ENCODE peak calls at places on chromosomes 3 and 15, in seven cellular contexts. One of them, this sample, is unnamed. For H3K36me3 and H3K4me1, the result is how much of the 10 kb centered on the place peaks cover.

GRCh38 chr3:187025656-187026320 is 95.5 kb downstream of the ST6GAL1 start:
- DNase-seq in spleen: no peak
- DNase-seq in IMR-90: no peak
- DNase-seq in pancreas: no peak
- DNase-seq in CD4-positive, alpha-beta memory T cell: peak
- DNase-seq in CD8-positive, alpha-beta memory T cell: no peak
- DNase-seq in endothelial cell of umbilical vein: no peak
- DNase-seq in this sample: no peak

GRCh38 chr3:52880474-52880873 is 16.9 kb downstream of the STIMATE start:
- DNase-seq in spleen: no peak
- DNase-seq in IMR-90: no peak
- DNase-seq in pancreas: no peak
- DNase-seq in CD4-positive, alpha-beta memory T cell: no peak
- DNase-seq in CD8-positive, alpha-beta memory T cell: no peak
- DNase-seq in endothelial cell of umbilical vein: no peak
- DNase-seq in this sample: no peak

GRCh38 chr15:70245932-70246622 is 148.4 kb upstream of the TLE3 start:
- DNase-seq in spleen: peak
- DNase-seq in IMR-90: peak
- DNase-seq in pancreas: peak
- DNase-seq in CD4-positive, alpha-beta memory T cell: no peak
- DNase-seq in CD8-positive, alpha-beta memory T cell: no peak
- DNase-seq in endothelial cell of umbilical vein: no peak
- DNase-seq in this sample: peak

GRCh38 chr3:175059788-175060187 is 200.7 kb downstream of the NAALADL2 start:
- DNase-seq in spleen: no peak
- DNase-seq in IMR-90: no peak
- DNase-seq in pancreas: no peak
- DNase-seq in CD4-positive, alpha-beta memory T cell: no peak
- DNase-seq in CD8-positive, alpha-beta memory T cell: no peak
- DNase-seq in endothelial cell of umbilical vein: no peak
- DNase-seq in this sample: no peak

GRCh38 chr3:144429719-144430121 is 458.1 kb downstream of the DIPK2A start:
- DNase-seq in spleen: no peak
- DNase-seq in IMR-90: no peak
- DNase-seq in pancreas: no peak
- DNase-seq in CD4-positive, alpha-beta memory T cell: no peak
- DNase-seq in CD8-positive, alpha-beta memory T cell: no peak
- DNase-seq in endothelial cell of umbilical vein: no peak
- DNase-seq in this sample: no peak

GRCh38 chr3:161212892-161213291 is 8.2 kb upstream of the NMD3 start:
- DNase-seq in spleen: no peak
- DNase-seq in IMR-90: no peak
- DNase-seq in pancreas: no peak
- DNase-seq in CD4-positive, alpha-beta memory T cell: no peak
- DNase-seq in CD8-positive, alpha-beta memory T cell: no peak
- DNase-seq in endothelial cell of umbilical vein: no peak
- DNase-seq in this sample: no peak

GRCh38 chr3:34865350-34865749 is 774.0 kb upstream of the ARPP21 start:
- DNase-seq in spleen: no peak
- DNase-seq in IMR-90: no peak
- DNase-seq in pancreas: no peak
- DNase-seq in CD4-positive, alpha-beta memory T cell: no peak
- DNase-seq in CD8-positive, alpha-beta memory T cell: no peak
- DNase-seq in endothelial cell of umbilical vein: no peak
- DNase-seq in this sample: no peak

GRCh38 chr3:7876741-7877297 is 624.8 kb upstream of the LMCD1 start:
- DNase-seq in spleen: no peak
- DNase-seq in IMR-90: no peak
- DNase-seq in pancreas: no peak
- DNase-seq in CD4-positive, alpha-beta memory T cell: peak
- DNase-seq in CD8-positive, alpha-beta memory T cell: peak
- DNase-seq in endothelial cell of umbilical vein: peak
- DNase-seq in this sample: no peak

GRCh38 chr3:62653806-62654205 is 221.4 kb downstream of the CADPS start:
- DNase-seq in spleen: no peak
- DNase-seq in IMR-90: no peak
- DNase-seq in pancreas: no peak
- DNase-seq in CD4-positive, alpha-beta memory T cell: no peak
- DNase-seq in CD8-positive, alpha-beta memory T cell: no peak
- DNase-seq in endothelial cell of umbilical vein: no peak
- DNase-seq in this sample: no peak

GRCh38 chr15:63600001-63600645 is 2.9 kb downstream of the FBXL22 start:
- DNase-seq in spleen: no peak
- DNase-seq in IMR-90: no peak
- DNase-seq in pancreas: peak
- DNase-seq in CD4-positive, alpha-beta memory T cell: peak
- DNase-seq in CD8-positive, alpha-beta memory T cell: no peak
- DNase-seq in endothelial cell of umbilical vein: no peak
- DNase-seq in this sample: peak

GRCh38 chr3:160473978-160474377 is 24.4 kb upstream of the TRIM59 start:
- DNase-seq in spleen: no peak
- DNase-seq in IMR-90: peak
- DNase-seq in pancreas: no peak
- DNase-seq in CD4-positive, alpha-beta memory T cell: no peak
- DNase-seq in CD8-positive, alpha-beta memory T cell: no peak
- DNase-seq in endothelial cell of umbilical vein: no peak
- DNase-seq in this sample: no peak

GRCh38 chr3:148307443-148307843 is 390.3 kb upstream of the AGTR1 start:
- DNase-seq in spleen: no peak
- DNase-seq in IMR-90: no peak
- DNase-seq in pancreas: no peak
- DNase-seq in CD4-positive, alpha-beta memory T cell: no peak
- DNase-seq in CD8-positive, alpha-beta memory T cell: no peak
- DNase-seq in endothelial cell of umbilical vein: no peak
- DNase-seq in this sample: no peak

GRCh38 chr3:48247401-48247807 is 6.5 kb downstream of the ZNF589 start:
- DNase-seq in spleen: no peak
- DNase-seq in IMR-90: no peak
- DNase-seq in pancreas: no peak
- DNase-seq in CD4-positive, alpha-beta memory T cell: no peak
- DNase-seq in CD8-positive, alpha-beta memory T cell: no peak
- DNase-seq in endothelial cell of umbilical vein: peak
- DNase-seq in this sample: no peak

GRCh38 chr15:53671545-53671944 is 87.9 kb downstream of the WDR72 start:
- DNase-seq in spleen: no peak
- DNase-seq in IMR-90: no peak
- DNase-seq in pancreas: no peak
- DNase-seq in CD4-positive, alpha-beta memory T cell: no peak
- DNase-seq in CD8-positive, alpha-beta memory T cell: no peak
- DNase-seq in endothelial cell of umbilical vein: no peak
- DNase-seq in this sample: no peak

GRCh38 chr3:61052855-61053254 is 198.4 kb downstream of the FHIT start:
- DNase-seq in spleen: no peak
- DNase-seq in IMR-90: no peak
- DNase-seq in pancreas: no peak
- DNase-seq in CD4-positive, alpha-beta memory T cell: no peak
- DNase-seq in CD8-positive, alpha-beta memory T cell: no peak
- DNase-seq in endothelial cell of umbilical vein: no peak
- DNase-seq in this sample: no peak

GRCh38 chr3:190597291-190597690 is 83.4 kb downstream of the IL1RAP start:
- DNase-seq in spleen: no peak
- DNase-seq in IMR-90: no peak
- DNase-seq in pancreas: no peak
- DNase-seq in CD4-positive, alpha-beta memory T cell: no peak
- DNase-seq in CD8-positive, alpha-beta memory T cell: no peak
- DNase-seq in endothelial cell of umbilical vein: no peak
- DNase-seq in this sample: no peak

GRCh38 chr15:38589502-38589901 is 24.9 kb upstream of the RASGRP1 start:
- DNase-seq in spleen: no peak
- DNase-seq in IMR-90: peak
- DNase-seq in pancreas: no peak
- DNase-seq in CD4-positive, alpha-beta memory T cell: no peak
- DNase-seq in CD8-positive, alpha-beta memory T cell: no peak
- DNase-seq in endothelial cell of umbilical vein: no peak
- DNase-seq in this sample: no peak

GRCh38 chr3:109382573-109382972 is 45.2 kb upstream of the DPPA4 start:
- DNase-seq in spleen: no peak
- DNase-seq in IMR-90: no peak
- DNase-seq in pancreas: no peak
- DNase-seq in CD4-positive, alpha-beta memory T cell: no peak
- DNase-seq in CD8-positive, alpha-beta memory T cell: no peak
- DNase-seq in endothelial cell of umbilical vein: no peak
- DNase-seq in this sample: no peak

GRCh38 chr3:12479919-12480425 is 4.3 kb upstream of the TSEN2 start:
- DNase-seq in spleen: no peak
- DNase-seq in IMR-90: peak
- DNase-seq in pancreas: no peak
- DNase-seq in CD4-positive, alpha-beta memory T cell: peak
- DNase-seq in CD8-positive, alpha-beta memory T cell: peak
- DNase-seq in endothelial cell of umbilical vein: peak
- DNase-seq in this sample: no peak

GRCh38 chr15:26771168-26771916 is 1.5 kb downstream of the GABRB3 start:
- DNase-seq in spleen: no peak
- DNase-seq in IMR-90: no peak
- DNase-seq in pancreas: peak
- DNase-seq in CD4-positive, alpha-beta memory T cell: no peak
- DNase-seq in CD8-positive, alpha-beta memory T cell: no peak
- DNase-seq in endothelial cell of umbilical vein: no peak
- DNase-seq in this sample: peak
- H3K4me3 ChIP-seq in spleen: peak
- H3K4me3 ChIP-seq in IMR-90: no peak
- H3K4me3 ChIP-seq in pancreas: no peak
- H3K4me3 ChIP-seq in CD4-positive, alpha-beta memory T cell: no peak
- H3K4me3 ChIP-seq in CD8-positive, alpha-beta memory T cell: no peak
- H3K4me3 ChIP-seq in endothelial cell of umbilical vein: no peak
- H3K4me3 ChIP-seq in this sample: peak

DNA sequence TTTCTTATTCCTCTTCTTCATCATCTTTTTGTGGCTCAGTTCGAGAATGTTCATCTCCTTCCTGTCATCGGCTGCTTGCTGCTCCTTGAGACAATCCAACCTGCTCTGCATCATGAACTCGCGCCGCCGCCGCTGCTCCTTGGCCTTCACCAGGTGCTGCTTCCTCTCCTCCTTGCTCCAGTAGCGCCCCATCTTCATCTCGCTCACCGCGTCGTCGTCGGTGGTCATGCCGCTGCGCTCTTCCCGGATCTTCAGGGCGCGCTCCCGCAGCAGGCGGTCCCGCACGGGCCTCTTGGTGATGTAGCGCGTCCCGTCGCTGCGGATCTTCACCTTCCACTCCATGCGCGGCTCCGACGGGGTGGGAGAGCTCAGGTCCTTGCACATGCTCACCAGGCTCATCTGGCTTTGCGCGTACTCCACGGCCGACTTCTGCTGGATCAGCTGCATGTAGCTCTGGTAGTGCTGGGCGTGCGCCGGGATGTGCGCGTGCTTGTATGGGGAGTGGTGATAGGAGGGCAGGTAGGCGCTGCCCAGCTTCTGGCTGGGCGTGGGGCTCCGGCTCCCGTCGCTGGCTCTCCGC is 241.2 kb downstream of the PDZRN3 start:
- DNase-seq in spleen: no peak
- DNase-seq in IMR-90: no peak
- DNase-seq in pancreas: no peak
- DNase-seq in CD4-positive, alpha-beta memory T cell: no peak
- DNase-seq in CD8-positive, alpha-beta memory T cell: no peak
- DNase-seq in endothelial cell of umbilical vein: no peak
- DNase-seq in this sample: no peak
- H3K36me3 ChIP-seq in spleen: under half
- H3K36me3 ChIP-seq in IMR-90: under half
- H3K36me3 ChIP-seq in pancreas: under half
- H3K36me3 ChIP-seq in CD4-positive, alpha-beta memory T cell: under half
- H3K36me3 ChIP-seq in CD8-positive, alpha-beta memory T cell: under half
- H3K36me3 ChIP-seq in endothelial cell of umbilical vein: under half
- H3K36me3 ChIP-seq in this sample: under half

DNA sequence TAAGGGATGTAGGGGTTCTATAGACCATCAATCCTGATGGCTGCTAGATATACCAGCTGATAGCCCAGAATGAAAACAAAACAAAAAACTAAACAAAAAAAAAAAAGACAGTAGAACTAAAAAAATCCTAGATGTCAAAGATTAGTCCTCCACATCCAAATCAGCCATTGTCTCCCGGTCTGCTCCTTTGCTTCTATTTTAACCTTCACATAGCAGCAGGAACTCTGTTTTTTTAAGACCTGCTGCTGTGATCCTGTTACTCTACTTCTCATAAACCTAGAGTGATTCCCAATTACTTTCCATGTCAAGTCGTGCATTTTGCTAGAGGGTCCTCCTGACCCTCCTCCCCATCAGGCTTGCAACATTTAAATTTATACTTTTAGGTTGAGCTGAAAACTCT is 2.5 kb downstream of the IFT122 start:
- DNase-seq in spleen: no peak
- DNase-seq in IMR-90: no peak
- DNase-seq in pancreas: no peak
- DNase-seq in CD4-positive, alpha-beta memory T cell: no peak
- DNase-seq in CD8-positive, alpha-beta memory T cell: no peak
- DNase-seq in endothelial cell of umbilical vein: peak
- DNase-seq in this sample: no peak
- H3K4me1 ChIP-seq in spleen: half or more
- H3K4me1 ChIP-seq in IMR-90: under half
- H3K4me1 ChIP-seq in pancreas: under half
- H3K4me1 ChIP-seq in CD4-positive, alpha-beta memory T cell: half or more
- H3K4me1 ChIP-seq in CD8-positive, alpha-beta memory T cell: under half
- H3K4me1 ChIP-seq in endothelial cell of umbilical vein: under half
- H3K4me1 ChIP-seq in this sample: under half

GRCh38 chr3:30648670-30649357 is 42.4 kb downstream of the TGFBR2 start:
- DNase-seq in spleen: no peak
- DNase-seq in IMR-90: no peak
- DNase-seq in pancreas: no peak
- DNase-seq in CD4-positive, alpha-beta memory T cell: no peak
- DNase-seq in CD8-positive, alpha-beta memory T cell: no peak
- DNase-seq in endothelial cell of umbilical vein: no peak
- DNase-seq in this sample: no peak

GRCh38 chr3:30649572-30650310 is 43.3 kb downstream of the TGFBR2 start:
- DNase-seq in spleen: no peak
- DNase-seq in IMR-90: peak
- DNase-seq in pancreas: no peak
- DNase-seq in CD4-positive, alpha-beta memory T cell: no peak
- DNase-seq in CD8-positive, alpha-beta memory T cell: no peak
- DNase-seq in endothelial cell of umbilical vein: no peak
- DNase-seq in this sample: no peak

GRCh38 chr3:30646961-30647752 is 40.8 kb downstream of the TGFBR2 start:
- DNase-seq in spleen: no peak
- DNase-seq in IMR-90: no peak
- DNase-seq in pancreas: no peak
- DNase-seq in CD4-positive, alpha-beta memory T cell: no peak
- DNase-seq in CD8-positive, alpha-beta memory T cell: no peak
- DNase-seq in endothelial cell of umbilical vein: no peak
- DNase-seq in this sample: no peak

GRCh38 chr3:30654269-30654668 is 47.9 kb downstream of the TGFBR2 start:
- DNase-seq in spleen: no peak
- DNase-seq in IMR-90: no peak
- DNase-seq in pancreas: no peak
- DNase-seq in CD4-positive, alpha-beta memory T cell: no peak
- DNase-seq in CD8-positive, alpha-beta memory T cell: no peak
- DNase-seq in endothelial cell of umbilical vein: no peak
- DNase-seq in this sample: no peak

DNA sequence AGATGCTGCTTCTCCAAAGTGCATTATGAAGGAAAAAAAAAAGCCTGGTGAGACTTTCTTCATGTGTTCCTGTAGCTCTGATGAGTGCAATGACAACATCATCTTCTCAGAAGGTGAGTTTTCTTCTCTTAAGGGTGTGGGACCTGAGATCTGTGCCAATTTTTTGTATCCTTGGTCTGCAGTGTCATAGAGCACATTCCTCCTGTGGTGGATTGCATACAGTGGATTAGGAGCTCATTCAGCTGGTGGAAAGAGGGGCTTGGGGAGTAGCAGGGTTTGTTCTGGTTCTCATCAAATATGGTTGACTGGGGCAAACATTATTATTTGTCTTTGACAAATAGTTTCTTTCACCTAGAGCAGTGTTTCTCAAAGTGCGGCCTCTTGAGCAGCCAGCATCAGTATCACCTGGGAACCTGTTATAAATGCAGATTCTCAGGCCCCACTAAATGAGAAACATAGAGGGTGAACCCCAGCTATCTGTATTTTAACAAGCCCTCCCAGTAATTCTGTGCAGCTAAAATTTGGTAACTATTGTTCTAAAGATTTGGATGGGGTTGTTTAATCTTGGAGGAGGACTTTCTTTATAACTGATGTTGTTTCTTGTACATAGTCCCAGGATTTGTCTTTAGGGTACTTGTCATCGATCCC is 44.1 kb downstream of the TGFBR2 start:
- DNase-seq in spleen: no peak
- DNase-seq in IMR-90: no peak
- DNase-seq in pancreas: no peak
- DNase-seq in CD4-positive, alpha-beta memory T cell: no peak
- DNase-seq in CD8-positive, alpha-beta memory T cell: no peak
- DNase-seq in endothelial cell of umbilical vein: no peak
- DNase-seq in this sample: no peak
- H3K4me3 ChIP-seq in spleen: no peak
- H3K4me3 ChIP-seq in IMR-90: no peak
- H3K4me3 ChIP-seq in pancreas: no peak
- H3K4me3 ChIP-seq in CD4-positive, alpha-beta memory T cell: no peak
- H3K4me3 ChIP-seq in CD8-positive, alpha-beta memory T cell: no peak
- H3K4me3 ChIP-seq in endothelial cell of umbilical vein: no peak
- H3K4me3 ChIP-seq in this sample: no peak

This sample was measured in aorta.